ENCODE peak calls at places on chromosomes 1 and 21, in four cellular contexts. One of them, this sample, is unnamed. For H3K9me3, the result is how much of the 10 kb centered on the place peaks cover.

GRCh38 chr1:240515505-240515904 is 96.5 kb downstream of the GREM2 start:
- DNase-seq in K562: no peak
- DNase-seq in H1: no peak
- DNase-seq in HepG2: no peak
- DNase-seq in this sample: no peak

GRCh38 chr21:38567577-38568360 is 69.5 kb upstream of the ERG start:
- DNase-seq in HepG2: no peak
- DNase-seq in H1: no peak
- DNase-seq in K562: no peak
- DNase-seq in this sample: no peak

GRCh38 chr21:32726742-32727477 is 903 bp downstream of the SYNJ1 start:
- DNase-seq in H1: no peak
- DNase-seq in HepG2: no peak
- DNase-seq in K562: peak
- DNase-seq in this sample: no peak

GRCh38 chr1:225418598-225418997 is 9.2 kb downstream of the LBR start:
- DNase-seq in K562: no peak
- DNase-seq in H1: no peak
- DNase-seq in HepG2: no peak
- DNase-seq in this sample: no peak

GRCh38 chr1:180927348-180927747 is 14.7 kb downstream of the KIAA1614 start:
- DNase-seq in K562: no peak
- DNase-seq in H1: no peak
- DNase-seq in HepG2: peak
- DNase-seq in this sample: no peak

GRCh38 chr1:215720121-215720520 is 153.0 kb downstream of the KCTD3 start:
- DNase-seq in H1: no peak
- DNase-seq in K562: no peak
- DNase-seq in HepG2: no peak
- DNase-seq in this sample: no peak

GRCh38 chr1:94986783-94987182 is 59.9 kb upstream of the CNN3 start:
- DNase-seq in H1: no peak
- DNase-seq in K562: no peak
- DNase-seq in HepG2: no peak
- DNase-seq in this sample: no peak

GRCh38 chr1:247079141-247079874 is 697 bp upstream of the ZNF670 start:
- DNase-seq in H1: no peak
- DNase-seq in K562: no peak
- DNase-seq in HepG2: peak
- DNase-seq in this sample: no peak

GRCh38 chr1:221715321-221716169 is 26.3 kb downstream of the DUSP10 start:
- DNase-seq in HepG2: peak
- DNase-seq in K562: no peak
- DNase-seq in H1: no peak
- DNase-seq in this sample: no peak

GRCh38 chr1:96973605-96974004 is 252.0 kb downstream of the PTBP2 start:
- DNase-seq in HepG2: no peak
- DNase-seq in H1: no peak
- DNase-seq in K562: no peak
- DNase-seq in this sample: no peak

GRCh38 chr1:65323246-65323645 is 13.9 kb downstream of the DNAJC6 start:
- DNase-seq in K562: no peak
- DNase-seq in H1: no peak
- DNase-seq in HepG2: no peak
- DNase-seq in this sample: no peak

GRCh38 chr1:210143465-210144062 is 89.0 kb upstream of the SERTAD4 start:
- DNase-seq in H1: peak
- DNase-seq in K562: peak
- DNase-seq in HepG2: peak
- DNase-seq in this sample: no peak

GRCh38 chr1:155044812-155045690 is 6.1 kb upstream of the ADAM15 start:
- DNase-seq in H1: peak
- DNase-seq in K562: peak
- DNase-seq in HepG2: peak
- DNase-seq in this sample: no peak
- TF ChIP-seq CBX5 in H1: no peak
- TF ChIP-seq CBX5 in K562: no peak
- TF ChIP-seq CBX5 in HepG2: no peak
- TF ChIP-seq CBX5 in this sample: no peak

GRCh38 chr1:232378266-232379041 is 251.5 kb downstream of the SIPA1L2 start:
- DNase-seq in HepG2: no peak
- DNase-seq in H1: no peak
- DNase-seq in K562: no peak
- DNase-seq in this sample: no peak
- H3K9me3 ChIP-seq in HepG2: under half
- H3K9me3 ChIP-seq in H1: under half
- H3K9me3 ChIP-seq in K562: under half
- H3K9me3 ChIP-seq in this sample: under half

DNA sequence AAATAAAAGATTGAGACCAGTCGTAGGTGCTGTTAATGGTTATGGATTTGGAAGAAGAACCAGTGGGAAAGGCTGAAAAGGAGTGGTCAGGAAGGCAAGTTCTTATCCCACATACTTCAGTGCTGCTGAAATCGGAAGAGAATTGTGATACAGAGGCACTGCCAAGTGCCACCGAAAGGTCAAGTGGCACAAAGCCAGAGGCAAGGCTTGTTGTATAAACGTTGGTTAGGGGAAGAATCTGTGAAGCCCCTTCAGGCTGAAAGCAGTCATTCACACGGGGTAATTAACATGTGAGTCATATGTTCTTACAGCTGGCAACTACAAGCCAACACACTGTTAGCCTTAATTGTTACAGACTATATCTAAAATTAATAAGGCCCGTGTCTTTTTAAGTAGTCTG is 48.8 kb downstream of the ZBTB40 start:
- DNase-seq in H1: no peak
- DNase-seq in K562: no peak
- DNase-seq in HepG2: no peak
- DNase-seq in this sample: no peak
- TF ChIP-seq RAD21 in H1: no peak
- TF ChIP-seq RAD21 in K562: no peak
- TF ChIP-seq RAD21 in HepG2: no peak
- TF ChIP-seq RAD21 in this sample: no peak

DNA sequence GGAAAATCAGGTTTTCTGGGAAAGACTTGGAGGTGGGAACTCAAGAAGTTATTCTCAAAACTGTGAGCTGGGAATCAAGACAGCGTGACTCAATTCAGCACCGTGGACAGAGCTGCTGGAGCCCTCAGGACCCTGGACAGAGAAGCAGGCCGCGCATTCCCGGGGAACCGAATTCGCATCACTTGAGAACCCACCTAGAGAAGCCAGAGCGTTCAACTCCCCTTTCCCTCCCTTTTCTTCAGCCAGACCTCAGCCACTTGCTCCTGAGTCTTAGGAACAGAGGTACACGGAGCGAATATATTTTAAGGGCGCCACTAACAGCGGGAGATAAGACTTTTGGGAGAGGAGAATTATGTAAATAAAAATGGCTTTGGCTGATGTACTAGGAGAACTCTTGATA is 2.0 kb upstream of the LIN28A start:
- DNase-seq in K562: peak
- DNase-seq in HepG2: peak
- DNase-seq in H1: peak
- DNase-seq in this sample: no peak
- TF ChIP-seq CBX5 in K562: no peak
- TF ChIP-seq CBX5 in HepG2: peak
- TF ChIP-seq CBX5 in H1: no peak
- TF ChIP-seq CBX5 in this sample: no peak

GRCh38 chr1:81670286-81670685 is 130.4 kb upstream of the ADGRL2 start:
- DNase-seq in HepG2: no peak
- DNase-seq in H1: no peak
- DNase-seq in K562: no peak
- DNase-seq in this sample: no peak

GRCh38 chr1:81662913-81663526 is 137.7 kb upstream of the ADGRL2 start:
- DNase-seq in H1: no peak
- DNase-seq in HepG2: no peak
- DNase-seq in K562: no peak
- DNase-seq in this sample: no peak

GRCh38 chr1:81670997-81671396 is 129.7 kb upstream of the ADGRL2 start:
- DNase-seq in H1: no peak
- DNase-seq in K562: no peak
- DNase-seq in HepG2: no peak
- DNase-seq in this sample: no peak

GRCh38 chr1:81664341-81664740 is 136.4 kb upstream of the ADGRL2 start:
- DNase-seq in H1: no peak
- DNase-seq in HepG2: no peak
- DNase-seq in K562: no peak
- DNase-seq in this sample: no peak

GRCh38 chr1:81666586-81666985 is 134.1 kb upstream of the ADGRL2 start:
- DNase-seq in HepG2: no peak
- DNase-seq in H1: no peak
- DNase-seq in K562: no peak
- DNase-seq in this sample: no peak
- H3K9me3 ChIP-seq in HepG2: under half
- H3K9me3 ChIP-seq in H1: under half
- H3K9me3 ChIP-seq in K562: under half
- H3K9me3 ChIP-seq in this sample: under half

GRCh38 chr1:235683653-235684052 is 34.1 kb upstream of the GNG4 start:
- DNase-seq in H1: no peak
- DNase-seq in K562: no peak
- DNase-seq in HepG2: no peak
- DNase-seq in this sample: no peak
- TF ChIP-seq RAD21 in H1: no peak
- TF ChIP-seq RAD21 in K562: no peak
- TF ChIP-seq RAD21 in HepG2: no peak
- TF ChIP-seq RAD21 in this sample: no peak

GRCh38 chr1:159854101-159854692 is 8.3 kb downstream of the VSIG8 start:
- DNase-seq in K562: peak
- DNase-seq in H1: peak
- DNase-seq in HepG2: no peak
- DNase-seq in this sample: no peak
- TF ChIP-seq CBX5 in K562: no peak
- TF ChIP-seq CBX5 in H1: no peak
- TF ChIP-seq CBX5 in HepG2: no peak
- TF ChIP-seq CBX5 in this sample: no peak

This sample was measured in GM12878.